ENCODE peak calls at places on chromosomes 13 and 19, in four cellular contexts. C, Y, Z and E are unnamed samples.

GRCh38 chr13:101706651-101707050 is 254.2 kb downstream of the ITGBL1 start:
- DNase-seq in Z (peak; percentile 57), Y (peak; percentile 69), C (no peak), E (peak; percentile 80)

GRCh38 chr19:10399878-10400277 is 3.5 kb downstream of the CDC37 start:
- DNase-seq in Z (no peak), C (no peak), Y (no peak), E (no peak)

GRCh38 chr19:43781630-43782310 is 997 bp upstream of the KCNN4 start:
- DNase-seq in Y (no peak), Z (no peak), C (no peak), E (no peak)

GRCh38 chr19:19062454-19063182 is 1.2 kb upstream of the SLC25A42 start:
- DNase-seq in C (no peak), Y (peak; percentile 16), Z (no peak), E (no peak)

GRCh38 chr13:113224486-113224885 is 15.1 kb downstream of the CUL4A start:
- DNase-seq in Z (no peak), C (no peak), Y (no peak), E (no peak)

GRCh38 chr13:114013952-114014629 is 40.2 kb upstream of the C13orf46 start:
- DNase-seq in Y (no peak), Z (no peak), C (no peak), E (no peak)

GRCh38 chr13:53382008-53382407 is 353.4 kb downstream of the OLFM4 start:
- DNase-seq in Z (no peak), Y (no peak), C (no peak), E (no peak)

GRCh38 chr19:49141352-49141751 is 13.8 kb downstream of the HRC start:
- DNase-seq in Z (no peak), C (no peak), Y (no peak), E (no peak)

GRCh38 chr13:97339019-97339988 is 94.7 kb upstream of the RAP2A start:
- DNase-seq in Y (no peak), C (no peak), Z (no peak), E (peak; percentile 72)

GRCh38 chr13:110197041-110197440 is 109.9 kb downstream of the COL4A1 start:
- DNase-seq in Z (no peak), C (no peak), Y (no peak), E (no peak)

GRCh38 chr19:13951799-13952153 is 533 bp upstream of the DCAF15 start:
- DNase-seq in Z (no peak), Y (no peak), C (no peak), E (no peak)

GRCh38 chr19:40611096-40611495 is 9.9 kb downstream of the LTBP4 start:
- DNase-seq in Z (no peak), Y (no peak), C (no peak), E (no peak)

GRCh38 chr13:42821437-42821836 is 40.1 kb downstream of the FAM216B start:
- DNase-seq in Y (no peak), Z (peak; percentile 66), C (no peak), E (peak; percentile 50)

GRCh38 chr13:101149735-101150380 is 266.4 kb downstream of the NALCN start:
- DNase-seq in Z (no peak), Y (no peak), C (no peak), E (peak; percentile 35)

GRCh38 chr13:80131204-80131603 is 209.7 kb downstream of the SPRY2 start:
- DNase-seq in C (no peak), Z (no peak), Y (no peak), E (no peak)

GRCh38 chr19:4373601-4374441 is 26.5 kb downstream of the SH3GL1 start:
- DNase-seq in Z (no peak), Y (no peak), C (no peak), E (no peak)

GRCh38 chr19:19900124-19900523 is 622 bp upstream of the ZNF93 start:
- DNase-seq in Z (no peak), Y (peak; percentile 65), C (no peak), E (peak; percentile 72)

GRCh38 chr19:48818234-48818823 is 7.5 kb upstream of the BCAT2 start:
- DNase-seq in C (no peak), Y (no peak), Z (no peak), E (no peak)

GRCh38 chr19:873084-874019 is 13.9 kb downstream of the CFD start:
- DNase-seq in Y (no peak), C (peak; percentile 64), Z (no peak), E (no peak)

GRCh38 chr13:111505175-111505777 is 184.8 kb downstream of the TEX29 start:
- DNase-seq in Z (no peak), Y (no peak), C (no peak), E (no peak)

GRCh38 chr13:40403509-40404241 is 262.8 kb downstream of the FOXO1 start:
- DNase-seq in Y (no peak), Z (no peak), C (no peak), E (no peak)

GRCh38 chr13:110676511-110677204 is 29.3 kb downstream of the CARS2 start:
- DNase-seq in Z (no peak), C (no peak), Y (no peak), E (no peak)

GRCh38 chr13:109919715-109920375 is 133.5 kb upstream of the IRS2 start:
- DNase-seq in Y (no peak), C (no peak), Z (no peak), E (no peak)

GRCh38 chr13:73074101-73074500 is 15.3 kb downstream of the KLF5 start:
- DNase-seq in Y (no peak), C (no peak), Z (no peak), E (no peak)

GRCh38 chr19:51108805-51109146 is 567 bp upstream of the CTU1 start:
- DNase-seq in Y (no peak), Z (no peak), C (no peak), E (no peak)

GRCh38 chr19:3479177-3479818 is 1.0 kb downstream of the SMIM24 start:
- DNase-seq in C (peak; percentile 13), Y (no peak), Z (no peak), E (no peak)